ENCODE peak calls at places on chromosomes 16 and 17, in nine cellular contexts. V is heart left ventricle, R is uterus, M is type B pancreatic cell, Z is astrocyte of the spinal cord, D is PC-3, A is GM13976, G is A673, P is cardiac muscle cell. O is an unnamed sample.

GRCh38 chr16:53094013-53094630 is 39.3 kb downstream of the CHD9 start:
- DNase-seq in V (peak; percentile 81), R (no peak), M (no peak), Z (peak; percentile 56), D (peak; percentile 23), A (peak; percentile 57), G (peak; percentile 98), P (peak; percentile 34), O (no peak)

GRCh38 chr16:73094371-73094770 is 46.4 kb upstream of the ZFHX3 start:
- DNase-seq in V (no peak), R (no peak), M (no peak), Z (no peak), D (no peak), A (no peak), G (no peak), P (no peak), O (no peak)

GRCh38 chr16:73047221-73047535 is 750 bp downstream of the ZFHX3 start:
- DNase-seq in V (no peak), R (no peak), M (no peak), Z (no peak), D (no peak), A (no peak), G (no peak), P (no peak), O (no peak)

GRCh38 chr16:83781-84615 is 6.0 kb downstream of the MPG start:
- DNase-seq in V (no peak), R (no peak), M (no peak), Z (peak; percentile 61), D (no peak), A (no peak), G (no peak), P (no peak), O (no peak)

GRCh38 chr17:50443492-50444051 is 17.6 kb downstream of the ACSF2 start:
- DNase-seq in V (no peak), R (no peak), M (no peak), Z (no peak), D (no peak), A (no peak), G (peak; percentile 53), P (peak; percentile 63), O (no peak)

GRCh38 chr16:54174750-54175149 is 111.8 kb downstream of the IRX3 start:
- DNase-seq in V (no peak), R (no peak), M (no peak), Z (no peak), D (no peak), A (no peak), G (no peak), P (no peak), O (no peak)

GRCh38 chr16:86033971-86034370 is 135.0 kb downstream of the IRF8 start:
- DNase-seq in V (no peak), R (no peak), M (no peak), Z (no peak), D (no peak), A (no peak), G (no peak), P (no peak), O (no peak)

GRCh38 chr17:64443086-64443760 is 5.7 kb upstream of the MILR1 start:
- DNase-seq in V (no peak), R (no peak), M (no peak), Z (no peak), D (peak; percentile 86), A (no peak), G (no peak), P (no peak), O (no peak)

GRCh38 chr17:40910441-40910841 is 25.4 kb upstream of the KRT20 start:
- DNase-seq in V (no peak), R (no peak), M (no peak), Z (peak; percentile 77), D (peak; percentile 31), A (no peak), G (no peak), P (no peak), O (no peak)

GRCh38 chr17:56943505-56944125 is 17.2 kb downstream of the COIL start:
- DNase-seq in V (no peak), R (no peak), M (no peak), Z (no peak), D (no peak), A (no peak), G (no peak), P (no peak), O (no peak)

GRCh38 chr16:49754495-49755290 is 101.2 kb downstream of the ZNF423 start:
- DNase-seq in V (peak; percentile 53), R (no peak), M (no peak), Z (peak; percentile 55), D (no peak), A (no peak), G (peak; percentile 94), P (peak; percentile 37), O (peak; percentile 29)

GRCh38 chr17:79988163-79988971 is 47.3 kb downstream of the TBC1D16 start:
- DNase-seq in V (no peak), R (peak; percentile 64), M (no peak), Z (peak; percentile 87), D (peak; percentile 93), A (no peak), G (no peak), P (no peak), O (no peak)

GRCh38 chr16:26806641-26807040 is 260.1 kb upstream of the C16orf82 start:
- DNase-seq in V (no peak), R (no peak), M (no peak), Z (no peak), D (no peak), A (no peak), G (no peak), P (no peak), O (no peak)

GRCh38 chr16:58099097-58099955 is 29.9 kb downstream of the CFAP20 start:
- DNase-seq in V (no peak), R (no peak), M (no peak), Z (no peak), D (no peak), A (no peak), G (no peak), P (no peak), O (no peak)

GRCh38 chr17:42530952-42531454 is 5.0 kb upstream of the NAGLU start:
- DNase-seq in V (no peak), R (no peak), M (no peak), Z (no peak), D (no peak), A (no peak), G (no peak), P (no peak), O (no peak)

GRCh38 chr17:42527932-42528331 is 8.1 kb upstream of the NAGLU start:
- DNase-seq in V (no peak), R (no peak), M (no peak), Z (no peak), D (no peak), A (no peak), G (no peak), P (no peak), O (no peak)

GRCh38 chr17:42535400-42536047 is 517 bp upstream of the NAGLU start:
- DNase-seq in V (no peak), R (no peak), M (no peak), Z (no peak), D (no peak), A (no peak), G (no peak), P (no peak), O (no peak)

GRCh38 chr17:42529054-42529453 is 7.0 kb upstream of the NAGLU start:
- DNase-seq in V (no peak), R (no peak), M (no peak), Z (no peak), D (no peak), A (no peak), G (no peak), P (no peak), O (no peak)

DNA sequence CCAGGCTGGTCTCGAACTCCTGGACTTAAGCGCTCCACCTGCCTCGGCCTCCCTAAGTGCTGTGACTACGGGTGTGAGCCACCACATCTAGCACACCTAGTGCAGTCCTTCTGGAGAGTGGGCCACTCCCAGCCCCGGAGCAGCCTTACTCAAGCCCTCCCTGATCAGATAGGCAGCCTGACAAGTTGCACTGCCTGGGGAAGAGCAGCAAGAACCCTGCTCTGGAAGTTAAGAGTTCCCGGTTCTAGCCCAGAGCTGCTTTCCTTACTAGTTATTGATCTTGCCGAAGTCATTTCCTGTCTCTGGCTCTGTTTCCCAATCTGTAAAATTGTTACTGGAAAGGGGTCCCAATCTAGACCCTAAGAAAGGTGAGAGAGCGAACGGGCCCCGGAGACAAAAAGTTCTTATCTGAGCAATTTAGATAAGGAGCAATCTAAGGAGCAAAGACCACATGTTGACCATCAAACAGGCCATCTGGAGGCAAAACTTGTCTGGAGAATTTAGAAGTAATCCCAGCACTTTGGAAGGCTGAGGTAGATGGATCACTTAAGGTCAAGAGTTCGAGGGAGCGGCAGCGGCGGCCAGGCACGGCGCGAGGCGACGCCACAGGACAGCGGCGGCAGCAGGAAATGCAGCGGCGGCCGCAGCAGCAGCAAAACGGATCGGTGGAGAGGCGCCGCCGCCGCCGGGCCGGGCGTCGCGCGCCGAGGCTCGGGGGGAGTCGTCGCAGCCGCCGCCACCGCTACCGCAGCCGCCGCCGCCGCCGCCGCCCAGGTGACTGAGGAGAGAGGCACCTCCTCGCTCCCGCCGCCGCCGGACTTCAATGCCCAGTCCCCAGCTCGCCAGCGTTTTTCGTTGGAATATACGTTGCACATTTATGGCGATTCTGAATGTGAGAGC is 4.3 kb upstream of the NAGLU start:
- DNase-seq in V (peak; percentile 69), R (peak; percentile 75), M (no peak), Z (no peak), D (peak; percentile 51), A (peak; percentile 73), G (no peak), P (peak; percentile 76), O (peak; percentile 74)
- TF ChIP-seq CTCF in V (peak; percentile 43), R (peak; percentile 70), M (peak; percentile 68), Z (peak; percentile 32), D (peak; percentile 29), A (peak; percentile 23), G (peak; percentile 31), P (peak; percentile 37), O (peak; percentile 27)

DNA sequence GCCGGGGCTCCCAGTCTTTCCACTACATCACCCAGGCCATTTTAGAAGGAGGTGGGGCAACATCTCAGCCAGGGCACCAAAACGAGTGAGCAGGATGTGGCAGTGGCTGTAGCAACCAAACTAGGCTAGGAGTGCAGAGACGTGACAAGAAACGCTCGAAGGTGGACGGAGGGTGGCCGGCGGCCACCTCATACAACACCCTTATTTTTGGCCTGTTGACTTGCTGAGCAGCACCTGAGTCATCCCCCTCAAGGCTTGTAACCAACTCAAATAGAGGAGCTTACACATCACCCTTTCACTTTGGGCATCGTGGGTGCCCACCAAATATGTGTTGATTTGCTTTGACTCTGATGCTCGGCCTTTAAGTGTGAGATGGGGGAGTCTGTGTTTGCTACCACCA is 23.7 kb upstream of the SOX9 start:
- DNase-seq in V (no peak), R (no peak), M (no peak), Z (no peak), D (peak; percentile 99), A (no peak), G (no peak), P (no peak), O (no peak)
- TF ChIP-seq CTCF in V (no peak), R (no peak), M (no peak), Z (no peak), D (no peak), A (no peak), G (no peak), P (no peak), O (no peak)

GRCh38 chr17:1509255-1509943 is 7.0 kb downstream of the INPP5K start:
- DNase-seq in V (no peak), R (no peak), M (no peak), Z (no peak), D (no peak), A (no peak), G (no peak), P (no peak), O (no peak)
- TF ChIP-seq CTCF in V (no peak), R (no peak), M (no peak), Z (no peak), D (no peak), A (no peak), G (no peak), P (no peak), O (no peak)

GRCh38 chr17:81401727-81402529 is 6.7 kb downstream of the BAHCC1 start:
- DNase-seq in V (peak; percentile 74), R (no peak), M (no peak), Z (no peak), D (peak; percentile 39), A (peak; percentile 65), G (peak; percentile 75), P (peak; percentile 64), O (peak; percentile 61)
- TF ChIP-seq CTCF in V (no peak), R (no peak), M (peak; percentile 35), Z (peak; percentile 55), D (peak; percentile 60), A (no peak), G (peak; percentile 61), P (peak; percentile 50), O (no peak)